ENCODE peak calls at places on chromosomes 7 and 10, in five cellular contexts. S is HTR-8/SVneo; J is fibroblast of gingiva; H is activated CD4-positive, CD25-positive, alpha-beta regulatory T cell; Q is activated naive CD8-positive, alpha-beta T cell treated with anti-CD3 and anti-CD28 coated beads for 36 hours. L is an unnamed sample.

GRCh38 chr10:98610301-98610700 is 163.6 kb upstream of the HPS1 start:
- DNase-seq in S (no peak), J (no peak), H (no peak), Q (no peak), L (no peak)

GRCh38 chr10:107873007-107873406 is 708.5 kb upstream of the SORCS1 start:
- DNase-seq in S (no peak), J (no peak), H (no peak), Q (no peak), L (no peak)

GRCh38 chr7:94921911-94922310 is 14.5 kb downstream of the PPP1R9A start:
- DNase-seq in S (no peak), J (no peak), H (no peak), Q (no peak), L (no peak)

GRCh38 chr10:18303851-18304800 is 163.9 kb downstream of the CACNB2 start:
- DNase-seq in S (no peak), J (no peak), H (no peak), Q (no peak), L (no peak)

GRCh38 chr7:3028071-3028766 is 15.4 kb downstream of the CARD11 start:
- DNase-seq in S (peak; percentile 72), J (no peak), H (no peak), Q (peak; percentile 60), L (peak; percentile 64)

GRCh38 chr7:140440593-140440992 is 36.7 kb downstream of the RAB19 start:
- DNase-seq in S (no peak), J (no peak), H (no peak), Q (no peak), L (no peak)

GRCh38 chr10:88222878-88223277 is 359.5 kb downstream of the PTEN start:
- DNase-seq in S (no peak), J (no peak), H (no peak), Q (no peak), L (no peak)

GRCh38 chr10:60384006-60384405 is 5.7 kb downstream of the ANK3 start:
- DNase-seq in S (no peak), J (peak; percentile 45), H (no peak), Q (no peak), L (no peak)

GRCh38 chr7:73515184-73515583 is 6.9 kb downstream of the BAZ1B start:
- DNase-seq in S (no peak), J (no peak), H (no peak), Q (no peak), L (peak; percentile 19)

L was measured in A549.